ENCODE peak calls at places on chromosomes 6 and 20, in four cellular contexts. J, L, H and C are unnamed samples.

GRCh38 chr6:16486661-16487060 is 248.3 kb downstream of the GMPR start:
- DNase-seq in H (no peak), J (no peak), L (no peak), C (no peak)

GRCh38 chr20:3165473-3166337 is 6.0 kb upstream of the FASTKD5 start:
- DNase-seq in J (no peak), L (no peak), H (no peak), C (no peak)

GRCh38 chr6:139407718-139408222 is 33.3 kb upstream of the CITED2 start:
- DNase-seq in L (no peak), H (no peak), J (no peak), C (no peak)

GRCh38 chr20:32461836-32462600 is 103.9 kb downstream of the ASXL1 start:
- DNase-seq in L (no peak), H (no peak), J (no peak), C (no peak)

GRCh38 chr6:111687652-111688051 is 82.0 kb upstream of the TRAF3IP2 start:
- DNase-seq in J (no peak), L (no peak), H (no peak), C (no peak)

GRCh38 chr6:14921170-14921569 is 324.7 kb upstream of the JARID2 start:
- DNase-seq in H (no peak), J (peak), L (no peak), C (no peak)

GRCh38 chr6:2938004-2938631 is 33.2 kb downstream of the SERPINB6 start:
- DNase-seq in L (no peak), J (no peak), H (no peak), C (peak)

GRCh38 chr20:57950764-57951163 is 240.9 kb upstream of the PMEPA1 start:
- DNase-seq in H (no peak), J (no peak), L (no peak), C (no peak)

GRCh38 chr6:27591660-27592059 is 118.8 kb upstream of the ZNF184 start:
- DNase-seq in J (peak), L (no peak), H (no peak), C (peak)

GRCh38 chr6:37668251-37668650 is 29.4 kb downstream of the MDGA1 start:
- DNase-seq in H (no peak), L (no peak), J (no peak), C (no peak)

GRCh38 chr6:170187669-170188566 is 103.0 kb downstream of the DLL1 start:
- DNase-seq in J (no peak), H (no peak), L (no peak), C (peak)

DNA sequence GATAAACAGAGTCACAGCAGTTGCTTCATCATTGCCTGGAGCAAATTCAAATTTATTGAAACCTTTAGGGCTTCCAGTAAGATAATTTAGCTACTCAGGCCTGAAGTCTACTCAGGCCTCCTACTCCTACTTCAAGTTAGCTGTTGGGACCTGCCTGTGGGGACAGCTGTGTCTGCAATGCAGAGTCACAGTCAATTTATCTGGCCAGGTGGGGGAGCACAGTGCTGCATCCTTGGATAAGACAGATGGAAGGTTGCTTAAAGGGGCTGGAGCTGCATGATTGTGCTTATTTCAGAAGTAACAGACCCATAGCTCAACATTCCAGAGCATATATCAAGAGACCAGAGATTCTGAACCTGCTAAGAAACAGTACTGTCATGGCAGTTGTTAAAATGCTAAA is 932.1 kb downstream of the QKI start:
- DNase-seq in J (peak), L (no peak), H (no peak), C (no peak)
- TF ChIP-seq NRF1 in J (no peak), L (no peak), H (no peak), C (no peak)

GRCh38 chr6:12064538-12064937 is 52.4 kb downstream of the HIVEP1 start:
- DNase-seq in J (no peak), H (no peak), L (no peak), C (no peak)

GRCh38 chr6:12064125-12064524 is 52.0 kb downstream of the HIVEP1 start:
- DNase-seq in L (no peak), H (no peak), J (no peak), C (no peak)

GRCh38 chr6:12062605-12063004 is 50.5 kb downstream of the HIVEP1 start:
- DNase-seq in H (no peak), J (no peak), L (no peak), C (no peak)

GRCh38 chr6:12058164-12058926 is 46.2 kb downstream of the HIVEP1 start:
- DNase-seq in L (no peak), H (no peak), J (no peak), C (no peak)

GRCh38 chr6:12060780-12061619 is 48.9 kb downstream of the HIVEP1 start:
- DNase-seq in H (peak), L (no peak), J (peak), C (no peak)
- TF ChIP-seq NRF1 in H (no peak), L (no peak), J (no peak), C (no peak)

GRCh38 chr20:63742381-63743024 is 2.9 kb downstream of the SLC2A4RG start:
- DNase-seq in J (peak), L (no peak), H (no peak), C (no peak)
- TF ChIP-seq NRF1 in J (no peak), L (no peak), H (no peak), C (no peak)

GRCh38 chr6:141986457-141986856 is 146.3 kb upstream of the GJE1 start:
- DNase-seq in L (no peak), J (no peak), H (no peak), C (no peak)

GRCh38 chr6:141989706-141989959 is 143.1 kb upstream of the GJE1 start:
- DNase-seq in H (no peak), J (no peak), L (no peak), C (no peak)

GRCh38 chr6:141988327-141988726 is 144.4 kb upstream of the GJE1 start:
- DNase-seq in H (no peak), J (no peak), L (no peak), C (no peak)

GRCh38 chr6:141990840-141991239 is 141.9 kb upstream of the GJE1 start:
- DNase-seq in H (no peak), J (no peak), L (no peak), C (no peak)

DNA sequence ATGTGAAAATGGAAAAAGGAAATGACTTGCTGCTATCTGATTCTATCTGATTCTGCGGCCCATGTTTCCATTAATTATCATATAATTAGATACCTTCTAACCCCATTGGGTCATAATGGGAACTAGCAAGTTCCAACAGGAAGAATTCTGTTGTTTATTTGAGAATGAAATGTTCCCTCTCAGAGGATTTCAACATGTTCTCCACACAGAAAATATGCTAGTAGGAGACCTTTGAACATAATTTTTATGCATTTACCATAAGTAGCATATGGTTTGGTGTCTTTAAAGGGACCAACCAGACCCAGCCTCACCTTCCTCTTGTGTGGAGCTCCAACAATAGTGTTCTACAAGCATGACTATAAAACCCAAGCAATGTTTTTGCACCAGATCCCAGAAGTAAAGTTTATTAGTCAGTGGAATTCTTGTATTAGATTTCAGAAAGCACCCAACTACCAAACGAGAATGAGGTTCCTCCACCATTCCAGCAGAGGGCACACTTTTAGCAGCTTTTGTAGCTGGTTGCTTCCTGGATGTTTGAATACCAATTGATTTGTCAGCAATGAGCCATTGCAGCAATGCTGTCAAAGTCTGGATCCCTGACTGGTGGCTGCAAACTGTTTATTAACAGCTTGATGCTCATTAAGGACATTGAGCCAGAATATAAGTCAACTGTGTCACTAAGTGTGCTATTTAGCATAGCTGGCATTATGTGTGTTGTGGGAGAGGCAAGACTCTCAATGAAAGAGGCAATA is 143.6 kb upstream of the GJE1 start:
- DNase-seq in H (no peak), J (no peak), L (peak), C (peak)
- TF ChIP-seq NRF1 in H (no peak), J (no peak), L (no peak), C (no peak)